ENCODE peak calls at places on chromosomes 7 and 10, in seven cellular contexts. One of them, this sample, is unnamed.

GRCh38 chr10:24384954-24385353 is 176.0 kb downstream of the KIAA1217 start:
- DNase-seq in IMR-90: no peak
- DNase-seq in H9: no peak
- DNase-seq in mesendoderm: no peak
- DNase-seq in H1: no peak
- DNase-seq in mesenchymal stem cell: no peak
- DNase-seq in trophoblast cell: no peak
- DNase-seq in this sample: no peak

GRCh38 chr10:99930731-99931550 is 78.8 kb downstream of the DNMBP start:
- DNase-seq in IMR-90: peak; percentile 44
- DNase-seq in H9: peak; percentile 55
- DNase-seq in mesendoderm: peak; percentile 86
- DNase-seq in H1: no peak
- DNase-seq in mesenchymal stem cell: peak; percentile 46
- DNase-seq in trophoblast cell: peak; percentile 98
- DNase-seq in this sample: no peak

GRCh38 chr10:81082621-81083376 is 545.1 kb downstream of the SH2D4B start:
- DNase-seq in IMR-90: no peak
- DNase-seq in H9: peak; percentile 29
- DNase-seq in mesendoderm: no peak
- DNase-seq in H1: no peak
- DNase-seq in mesenchymal stem cell: no peak
- DNase-seq in trophoblast cell: no peak
- DNase-seq in this sample: no peak

GRCh38 chr7:71473366-71473967 is 341.5 kb downstream of the GALNT17 start:
- DNase-seq in IMR-90: no peak
- DNase-seq in H9: no peak
- DNase-seq in mesendoderm: no peak
- DNase-seq in H1: no peak
- DNase-seq in mesenchymal stem cell: no peak
- DNase-seq in trophoblast cell: no peak
- DNase-seq in this sample: no peak

GRCh38 chr10:3805791-3806381 is 20.9 kb upstream of the KLF6 start:
- DNase-seq in IMR-90: peak; percentile 77
- DNase-seq in H9: peak; percentile 69
- DNase-seq in mesendoderm: peak; percentile 98
- DNase-seq in H1: no peak
- DNase-seq in mesenchymal stem cell: peak; percentile 91
- DNase-seq in trophoblast cell: peak; percentile 96
- DNase-seq in this sample: no peak

GRCh38 chr7:101746311-101746710 is 71.1 kb upstream of the CUX1 start:
- DNase-seq in IMR-90: no peak
- DNase-seq in H9: no peak
- DNase-seq in mesendoderm: no peak
- DNase-seq in H1: no peak
- DNase-seq in mesenchymal stem cell: no peak
- DNase-seq in trophoblast cell: no peak
- DNase-seq in this sample: no peak

GRCh38 chr7:130814753-130815152 is 80.7 kb upstream of the KLF14 start:
- DNase-seq in IMR-90: peak; percentile 50
- DNase-seq in H9: no peak
- DNase-seq in mesendoderm: peak; percentile 31
- DNase-seq in H1: no peak
- DNase-seq in mesenchymal stem cell: peak; percentile 34
- DNase-seq in trophoblast cell: peak; percentile 52
- DNase-seq in this sample: no peak

GRCh38 chr7:106775552-106775936 is 89.5 kb upstream of the PIK3CG start:
- DNase-seq in IMR-90: peak; percentile 86
- DNase-seq in H9: no peak
- DNase-seq in mesendoderm: peak; percentile 7
- DNase-seq in H1: no peak
- DNase-seq in mesenchymal stem cell: peak; percentile 85
- DNase-seq in trophoblast cell: peak; percentile 80
- DNase-seq in this sample: no peak

GRCh38 chr7:44637788-44638594 is 31.6 kb downstream of the OGDH start:
- DNase-seq in IMR-90: peak; percentile 89
- DNase-seq in H9: no peak
- DNase-seq in mesendoderm: no peak
- DNase-seq in H1: peak; percentile 23
- DNase-seq in mesenchymal stem cell: peak; percentile 95
- DNase-seq in trophoblast cell: peak; percentile 82
- DNase-seq in this sample: no peak

GRCh38 chr10:58712982-58713381 is 200.3 kb downstream of the BICC1 start:
- DNase-seq in IMR-90: no peak
- DNase-seq in H9: no peak
- DNase-seq in mesendoderm: peak; percentile 14
- DNase-seq in H1: no peak
- DNase-seq in mesenchymal stem cell: no peak
- DNase-seq in trophoblast cell: no peak
- DNase-seq in this sample: no peak

GRCh38 chr10:44988957-44989620 is 10.5 kb upstream of the DEPP1 start:
- DNase-seq in IMR-90: no peak
- DNase-seq in H9: peak; percentile 21
- DNase-seq in mesendoderm: no peak
- DNase-seq in H1: peak; percentile 36
- DNase-seq in mesenchymal stem cell: no peak
- DNase-seq in trophoblast cell: no peak
- DNase-seq in this sample: no peak

GRCh38 chr7:93890464-93891068 is at the start of gene TFPI2:
- DNase-seq in IMR-90: peak; percentile 83
- DNase-seq in H9: peak; percentile 70
- DNase-seq in mesendoderm: peak; percentile 84
- DNase-seq in H1: peak; percentile 74
- DNase-seq in mesenchymal stem cell: peak; percentile 79
- DNase-seq in trophoblast cell: peak; percentile 92
- DNase-seq in this sample: peak; percentile 49

GRCh38 chr10:126502481-126502880 is 114.2 kb upstream of the ADAM12 start:
- DNase-seq in IMR-90: no peak
- DNase-seq in H9: no peak
- DNase-seq in mesendoderm: no peak
- DNase-seq in H1: no peak
- DNase-seq in mesenchymal stem cell: no peak
- DNase-seq in trophoblast cell: no peak
- DNase-seq in this sample: no peak

GRCh38 chr10:131580674-131581073 is 269.2 kb upstream of the TCERG1L start:
- DNase-seq in IMR-90: no peak
- DNase-seq in H9: no peak
- DNase-seq in mesendoderm: no peak
- DNase-seq in H1: no peak
- DNase-seq in mesenchymal stem cell: no peak
- DNase-seq in trophoblast cell: no peak
- DNase-seq in this sample: no peak

GRCh38 chr7:141456298-141456697 is 94.9 kb upstream of the AGK start:
- DNase-seq in IMR-90: no peak
- DNase-seq in H9: no peak
- DNase-seq in mesendoderm: no peak
- DNase-seq in H1: no peak
- DNase-seq in mesenchymal stem cell: no peak
- DNase-seq in trophoblast cell: no peak
- DNase-seq in this sample: no peak

GRCh38 chr10:70679498-70679897 is 7.2 kb downstream of the ADAMTS14 start:
- DNase-seq in IMR-90: peak; percentile 16
- DNase-seq in H9: no peak
- DNase-seq in mesendoderm: no peak
- DNase-seq in H1: no peak
- DNase-seq in mesenchymal stem cell: no peak
- DNase-seq in trophoblast cell: no peak
- DNase-seq in this sample: no peak

GRCh38 chr10:49709934-49710333 is 30.5 kb downstream of the C10orf53 start:
- DNase-seq in IMR-90: no peak
- DNase-seq in H9: no peak
- DNase-seq in mesendoderm: no peak
- DNase-seq in H1: no peak
- DNase-seq in mesenchymal stem cell: no peak
- DNase-seq in trophoblast cell: no peak
- DNase-seq in this sample: no peak

GRCh38 chr10:79185067-79185774 is 116.5 kb downstream of the ZMIZ1 start:
- DNase-seq in IMR-90: peak; percentile 41
- DNase-seq in H9: no peak
- DNase-seq in mesendoderm: peak; percentile 59
- DNase-seq in H1: no peak
- DNase-seq in mesenchymal stem cell: peak; percentile 85
- DNase-seq in trophoblast cell: no peak
- DNase-seq in this sample: no peak

GRCh38 chr7:24029068-24029467 is 254.9 kb upstream of the NPY start:
- DNase-seq in IMR-90: no peak
- DNase-seq in H9: no peak
- DNase-seq in mesendoderm: no peak
- DNase-seq in H1: no peak
- DNase-seq in mesenchymal stem cell: no peak
- DNase-seq in trophoblast cell: no peak
- DNase-seq in this sample: no peak

GRCh38 chr7:24024276-24024675 is 259.7 kb upstream of the NPY start:
- DNase-seq in IMR-90: no peak
- DNase-seq in H9: no peak
- DNase-seq in mesendoderm: no peak
- DNase-seq in H1: no peak
- DNase-seq in mesenchymal stem cell: peak; percentile 23
- DNase-seq in trophoblast cell: no peak
- DNase-seq in this sample: no peak

GRCh38 chr7:24025765-24026164 is 258.2 kb upstream of the NPY start:
- DNase-seq in IMR-90: no peak
- DNase-seq in H9: no peak
- DNase-seq in mesendoderm: peak; percentile 65
- DNase-seq in H1: no peak
- DNase-seq in mesenchymal stem cell: no peak
- DNase-seq in trophoblast cell: no peak
- DNase-seq in this sample: no peak

GRCh38 chr7:24025094-24025493 is 258.9 kb upstream of the NPY start:
- DNase-seq in IMR-90: peak; percentile 8
- DNase-seq in H9: no peak
- DNase-seq in mesendoderm: peak; percentile 29
- DNase-seq in H1: no peak
- DNase-seq in mesenchymal stem cell: peak; percentile 88
- DNase-seq in trophoblast cell: no peak
- DNase-seq in this sample: no peak

GRCh38 chr7:24024689-24025088 is 259.3 kb upstream of the NPY start:
- DNase-seq in IMR-90: no peak
- DNase-seq in H9: no peak
- DNase-seq in mesendoderm: no peak
- DNase-seq in H1: no peak
- DNase-seq in mesenchymal stem cell: peak; percentile 73
- DNase-seq in trophoblast cell: no peak
- DNase-seq in this sample: no peak
- H2BK5ac ChIP-seq in IMR-90: no peak overlapping the region
- H2BK5ac ChIP-seq in H9: no peak overlapping the region
- H2BK5ac ChIP-seq in mesendoderm: no peak overlapping the region
- H2BK5ac ChIP-seq in H1: no peak overlapping the region
- H2BK5ac ChIP-seq in mesenchymal stem cell: no peak overlapping the region
- H2BK5ac ChIP-seq in trophoblast cell: no peak overlapping the region
- H2BK5ac ChIP-seq in this sample: no peak overlapping the region

GRCh38 chr7:110051386-110051785 is 1039.5 kb upstream of the LRRN3 start:
- DNase-seq in IMR-90: no peak
- DNase-seq in H9: no peak
- DNase-seq in mesendoderm: no peak
- DNase-seq in H1: no peak
- DNase-seq in mesenchymal stem cell: no peak
- DNase-seq in trophoblast cell: no peak
- DNase-seq in this sample: no peak
- H2BK5ac ChIP-seq in IMR-90: no peak overlapping the region
- H2BK5ac ChIP-seq in H9: no peak overlapping the region
- H2BK5ac ChIP-seq in mesendoderm: no peak overlapping the region
- H2BK5ac ChIP-seq in H1: no peak overlapping the region
- H2BK5ac ChIP-seq in mesenchymal stem cell: no peak overlapping the region
- H2BK5ac ChIP-seq in trophoblast cell: no peak overlapping the region
- H2BK5ac ChIP-seq in this sample: no peak overlapping the region

GRCh38 chr10:62457196-62457595 is 83.0 kb downstream of the ZNF365 start:
- DNase-seq in IMR-90: no peak
- DNase-seq in H9: no peak
- DNase-seq in mesendoderm: no peak
- DNase-seq in H1: no peak
- DNase-seq in mesenchymal stem cell: no peak
- DNase-seq in trophoblast cell: no peak
- DNase-seq in this sample: no peak

GRCh38 chr10:62453274-62453673 is 79.1 kb downstream of the ZNF365 start:
- DNase-seq in IMR-90: no peak
- DNase-seq in H9: no peak
- DNase-seq in mesendoderm: no peak
- DNase-seq in H1: no peak
- DNase-seq in mesenchymal stem cell: no peak
- DNase-seq in trophoblast cell: no peak
- DNase-seq in this sample: no peak

GRCh38 chr10:62457598-62457997 is 83.4 kb downstream of the ZNF365 start:
- DNase-seq in IMR-90: no peak
- DNase-seq in H9: no peak
- DNase-seq in mesendoderm: no peak
- DNase-seq in H1: no peak
- DNase-seq in mesenchymal stem cell: no peak
- DNase-seq in trophoblast cell: no peak
- DNase-seq in this sample: no peak

GRCh38 chr10:62456611-62457101 is 82.5 kb downstream of the ZNF365 start:
- DNase-seq in IMR-90: peak; percentile 6
- DNase-seq in H9: no peak
- DNase-seq in mesendoderm: no peak
- DNase-seq in H1: no peak
- DNase-seq in mesenchymal stem cell: no peak
- DNase-seq in trophoblast cell: no peak
- DNase-seq in this sample: no peak

DNA sequence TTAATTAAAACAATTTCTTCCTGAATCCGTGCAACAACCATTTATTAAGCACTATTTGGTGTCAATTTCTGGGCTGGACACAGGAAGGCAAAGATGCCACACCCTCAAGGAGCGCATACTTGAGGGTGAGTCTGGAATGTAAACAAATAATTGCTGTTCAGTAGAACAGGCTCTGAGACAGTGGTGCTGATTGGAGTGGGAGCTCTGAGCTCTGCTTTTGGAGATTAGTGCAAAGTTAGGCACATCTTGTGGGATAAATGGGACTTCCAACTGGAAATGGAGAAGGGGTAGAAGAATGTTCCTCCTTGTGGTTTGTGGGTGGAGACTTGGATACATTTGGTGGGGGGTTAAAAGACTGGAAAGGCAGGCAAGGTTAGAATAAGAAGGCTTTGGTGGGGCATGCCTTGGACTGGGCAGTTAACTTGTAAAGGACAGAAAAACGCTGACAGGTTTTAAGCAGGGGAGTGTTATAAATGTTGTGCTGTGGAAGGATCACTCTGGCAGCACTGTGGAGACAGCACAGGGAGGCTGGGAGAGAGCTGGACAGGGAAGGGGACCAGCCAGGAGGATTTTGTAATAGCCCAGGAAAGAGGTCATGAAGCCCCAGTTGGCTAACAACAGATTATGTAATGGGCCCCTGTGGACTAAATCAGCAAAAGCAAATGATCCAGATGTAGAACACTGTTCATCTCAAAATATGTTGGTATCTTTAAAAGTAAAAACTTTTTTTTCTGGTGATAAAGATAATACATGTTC is 80.7 kb downstream of the ZNF365 start:
- DNase-seq in IMR-90: peak; percentile 56
- DNase-seq in H9: no peak
- DNase-seq in mesendoderm: no peak
- DNase-seq in H1: no peak
- DNase-seq in mesenchymal stem cell: peak; percentile 65
- DNase-seq in trophoblast cell: peak; percentile 11
- DNase-seq in this sample: no peak
- H2BK5ac ChIP-seq in IMR-90: no peak overlapping the region
- H2BK5ac ChIP-seq in H9: no peak overlapping the region
- H2BK5ac ChIP-seq in mesendoderm: no peak overlapping the region
- H2BK5ac ChIP-seq in H1: no peak overlapping the region
- H2BK5ac ChIP-seq in mesenchymal stem cell: no peak overlapping the region
- H2BK5ac ChIP-seq in trophoblast cell: no peak overlapping the region
- H2BK5ac ChIP-seq in this sample: no peak overlapping the region

GRCh38 chr7:27442446-27442845 is 199.8 kb downstream of the EVX1 start:
- DNase-seq in IMR-90: peak; percentile 55
- DNase-seq in H9: no peak
- DNase-seq in mesendoderm: no peak
- DNase-seq in H1: no peak
- DNase-seq in mesenchymal stem cell: no peak
- DNase-seq in trophoblast cell: no peak
- DNase-seq in this sample: no peak
- H2BK5ac ChIP-seq in IMR-90: no peak overlapping the region
- H2BK5ac ChIP-seq in H9: no peak overlapping the region
- H2BK5ac ChIP-seq in mesendoderm: no peak overlapping the region
- H2BK5ac ChIP-seq in H1: no peak overlapping the region
- H2BK5ac ChIP-seq in mesenchymal stem cell: no peak overlapping the region
- H2BK5ac ChIP-seq in trophoblast cell: no peak overlapping the region
- H2BK5ac ChIP-seq in this sample: no peak overlapping the region

This sample was measured in neuronal stem cell.